ENCODE peak calls at places on chromosomes 11 and 22, in six cellular contexts. K is WTC11, R is ovary, N is ascending aorta, V is fibroblast of pulmonary artery, U is psoas muscle. T is an unnamed sample.

GRCh38 chr22:48352086-48352911 is 1475.4 kb downstream of the BRD1 start:
- DNase-seq in R (no peak), N (no peak), K (no peak), U (peak), V (no peak), T (no peak)

GRCh38 chr11:269146-269890 is 8.9 kb upstream of the NLRP6 start:
- DNase-seq in N (no peak), K (no peak), U (peak), V (no peak), R (no peak), T (peak)

GRCh38 chr22:43832393-43833265 is 20.5 kb upstream of the EFCAB6 start:
- DNase-seq in V (no peak), U (peak), K (no peak), N (no peak), R (no peak), T (no peak)

GRCh38 chr11:61477734-61478148 is 30.8 kb upstream of the LRRC10B start:
- DNase-seq in N (no peak), R (peak), U (peak), V (peak), K (peak), T (peak)

GRCh38 chr22:30843245-30843644 is 125.3 kb downstream of the MORC2 start:
- DNase-seq in U (no peak), R (no peak), V (no peak), K (no peak), N (peak), T (peak)

GRCh38 chr22:33354928-33355327 is 296.7 kb upstream of the SYN3 start:
- DNase-seq in U (no peak), K (no peak), N (no peak), R (no peak), V (peak), T (no peak)

GRCh38 chr11:59174664-59175033 is 2.7 kb downstream of the DTX4 start:
- DNase-seq in N (no peak), K (no peak), U (no peak), V (peak), R (no peak), T (peak)

GRCh38 chr11:2107521-2107920 is 31.7 kb downstream of the IGF2 start:
- DNase-seq in V (no peak), N (no peak), K (no peak), R (no peak), U (peak), T (no peak)

GRCh38 chr22:38294193-38294592 is 21.4 kb upstream of the TMEM184B start:
- DNase-seq in K (no peak), N (no peak), R (no peak), V (no peak), U (no peak), T (no peak)

GRCh38 chr22:47457509-47458300 is 695.3 kb downstream of the TBC1D22A start:
- DNase-seq in N (no peak), U (no peak), V (no peak), K (no peak), R (no peak), T (no peak)

GRCh38 chr22:47850644-47851151 is 1088.2 kb downstream of the TBC1D22A start:
- DNase-seq in U (no peak), K (no peak), V (no peak), N (no peak), R (peak), T (no peak)

GRCh38 chr11:24697722-24698121 is 200.9 kb downstream of the LUZP2 start:
- DNase-seq in R (no peak), U (no peak), V (peak), K (no peak), N (no peak), T (no peak)

GRCh38 chr11:2767071-2767470 is 67.3 kb upstream of the KCNQ1OT1 start:
- DNase-seq in K (no peak), N (no peak), R (no peak), V (no peak), U (no peak), T (no peak)

GRCh38 chr11:111602865-111603632 is 800 bp downstream of the SIK2 start:
- DNase-seq in V (peak), K (peak), U (no peak), N (peak), R (no peak), T (peak)

GRCh38 chr11:35943761-35944502 is at the start of gene LDLRAD3:
- DNase-seq in K (peak), N (peak), V (peak), R (peak), U (peak), T (peak)

GRCh38 chr11:119421941-119422504 is 949 bp downstream of the THY1 start:
- DNase-seq in U (no peak), V (no peak), N (no peak), K (peak), R (no peak), T (no peak)

GRCh38 chr11:4680341-4680740 is 17.3 kb downstream of the OR51E2 start:
- DNase-seq in K (no peak), R (no peak), N (no peak), U (no peak), V (no peak), T (no peak)

GRCh38 chr11:68010058-68011041 is at the start of gene ALDH3B1:
- DNase-seq in U (peak), R (peak), N (peak), K (peak), V (peak), T (peak)

GRCh38 chr11:20669833-20670684 is 673 bp downstream of the NELL1 start:
- DNase-seq in K (peak), R (no peak), V (no peak), U (no peak), N (no peak), T (no peak)

GRCh38 chr11:82995754-82996398 is 75.8 kb downstream of the RAB30 start:
- DNase-seq in V (peak), U (peak), K (no peak), N (no peak), R (no peak), T (no peak)

GRCh38 chr11:122463530-122463929 is 192.0 kb upstream of the UBASH3B start:
- DNase-seq in R (no peak), K (no peak), U (no peak), V (no peak), N (no peak), T (no peak)

GRCh38 chr11:126968915-126969314 is 31.7 kb downstream of the KIRREL3 start:
- DNase-seq in V (no peak), K (peak), N (no peak), R (no peak), U (no peak), T (no peak)

GRCh38 chr11:133508448-133508847 is 23.9 kb downstream of the OPCML start:
- DNase-seq in R (no peak), N (no peak), V (no peak), K (no peak), U (no peak), T (no peak)

GRCh38 chr11:75151346-75152047 is 590 bp downstream of the SLCO2B1 start:
- DNase-seq in K (no peak), V (no peak), R (no peak), N (no peak), U (no peak), T (peak)

GRCh38 chr11:71298761-71299181 is 46.4 kb upstream of the SHANK2 start:
- DNase-seq in R (no peak), N (peak), V (no peak), U (no peak), K (no peak), T (no peak)

GRCh38 chr11:66847461-66848232 is 4.4 kb downstream of the RCE1 start:
- DNase-seq in K (no peak), V (no peak), N (peak), U (peak), R (peak), T (no peak)

GRCh38 chr11:102840018-102840417 is 3.4 kb downstream of the MMP3 start:
- DNase-seq in N (no peak), U (no peak), V (no peak), K (no peak), R (no peak), T (no peak)

GRCh38 chr11:72771507-72771906 is 19.3 kb upstream of the ARAP1 start:
- DNase-seq in V (peak), U (no peak), N (no peak), R (no peak), K (no peak), T (no peak)

GRCh38 chr22:35728639-35729308 is 11.1 kb downstream of the APOL5 start:
- DNase-seq in K (no peak), V (no peak), R (no peak), U (no peak), N (no peak), T (peak)

GRCh38 chr22:48755332-48755949 is 1072.2 kb downstream of the BRD1 start:
- DNase-seq in R (no peak), U (no peak), N (peak), V (no peak), K (no peak), T (no peak)

GRCh38 chr11:71202598-71202944 is 49.8 kb downstream of the SHANK2 start:
- DNase-seq in U (peak), R (no peak), N (no peak), V (no peak), K (no peak), T (no peak)

GRCh38 chr11:18650859-18651557 is 16.9 kb upstream of the SPTY2D1 start:
- DNase-seq in N (peak), U (no peak), R (no peak), V (peak), K (peak), T (peak)

GRCh38 chr22:23193420-23193819 is 13.1 kb downstream of the BCR start:
- DNase-seq in N (no peak), V (no peak), R (no peak), U (no peak), K (no peak), T (peak)
- TF ChIP-seq CTCF in N (no peak), V (no peak), R (no peak), U (no peak), K (no peak), T (no peak)

GRCh38 chr11:88543902-88544655 is 206.5 kb upstream of the CTSC start:
- DNase-seq in N (peak), U (peak), R (peak), V (peak), K (peak), T (peak)

GRCh38 chr11:88544656-88545280 is 207.2 kb upstream of the CTSC start:
- DNase-seq in N (no peak), V (no peak), U (no peak), K (no peak), R (no peak), T (no peak)
- TF ChIP-seq CTCF in N (no peak), V (no peak), U (no peak), K (peak), R (no peak), T (no peak)

DNA sequence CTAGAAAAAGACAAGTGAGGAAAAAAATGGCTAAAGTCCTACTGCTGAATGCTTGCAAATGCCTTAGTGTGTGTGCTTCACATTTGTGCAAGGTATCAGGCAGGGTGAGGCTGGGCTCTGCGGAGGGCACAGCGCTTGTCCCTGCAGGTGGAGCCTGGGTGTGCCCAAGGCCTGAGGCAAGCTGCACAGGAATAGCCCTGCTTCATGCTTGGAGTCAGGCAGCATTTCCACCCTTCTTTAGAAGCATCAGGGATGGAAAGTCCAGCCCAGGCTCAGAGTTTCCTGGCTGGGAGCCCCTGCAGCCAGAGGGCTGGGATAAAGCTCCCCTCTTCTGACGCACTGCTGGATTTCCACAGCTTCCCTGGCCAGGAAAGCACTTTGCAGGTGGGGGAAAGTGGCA is 63.5 kb downstream of the GALNT18 start:
- DNase-seq in V (no peak), R (no peak), U (no peak), N (no peak), K (no peak), T (peak)
- TF ChIP-seq CTCF in V (no peak), R (no peak), U (no peak), N (no peak), K (no peak), T (no peak)

GRCh38 chr11:120538707-120539106 is 27.2 kb downstream of the GRIK4 start:
- DNase-seq in U (no peak), V (no peak), K (no peak), R (no peak), N (no peak), T (no peak)

GRCh38 chr11:120539681-120540369 is 28.3 kb downstream of the GRIK4 start:
- DNase-seq in N (no peak), V (no peak), K (no peak), R (no peak), U (no peak), T (peak)

GRCh38 chr11:120536091-120536796 is 24.7 kb downstream of the GRIK4 start:
- DNase-seq in K (no peak), N (no peak), R (no peak), U (no peak), V (no peak), T (no peak)

GRCh38 chr11:120537996-120538395 is 26.4 kb downstream of the GRIK4 start:
- DNase-seq in U (no peak), R (no peak), K (no peak), N (no peak), V (no peak), T (no peak)

GRCh38 chr11:120536797-120537169 is 25.2 kb downstream of the GRIK4 start:
- DNase-seq in N (no peak), V (no peak), R (no peak), U (no peak), K (no peak), T (no peak)
- TF ChIP-seq CTCF in N (no peak), V (no peak), R (no peak), U (no peak), K (no peak), T (no peak)

GRCh38 chr11:96388891-96389603 is 665 bp downstream of the CCDC82 start:
- DNase-seq in R (no peak), N (no peak), K (peak), V (no peak), U (no peak), T (no peak)

GRCh38 chr11:96393753-96394348 is 4.0 kb downstream of the JRKL start:
- DNase-seq in V (peak), K (no peak), U (no peak), N (no peak), R (no peak), T (peak)

GRCh38 chr11:96389604-96390402 is at the start of the genes CCDC82 and JRKL:
- DNase-seq in N (peak), R (peak), K (peak), V (peak), U (peak), T (peak)

GRCh38 chr11:96390403-96390830 is 604 bp downstream of the JRKL start:
- DNase-seq in N (no peak), K (no peak), R (no peak), U (no peak), V (peak), T (no peak)

GRCh38 chr11:96391698-96392307 is 2.0 kb downstream of the JRKL start:
- DNase-seq in K (no peak), V (peak), U (no peak), N (no peak), R (no peak), T (no peak)
- TF ChIP-seq CTCF in K (no peak), V (peak), U (no peak), N (no peak), R (no peak), T (no peak)

GRCh38 chr11:117058761-117059233 is 39.4 kb downstream of the SIK3 start:
- DNase-seq in N (no peak), R (no peak), K (no peak), U (no peak), V (peak), T (peak)
- TF ChIP-seq CTCF in N (no peak), R (no peak), K (no peak), U (no peak), V (no peak), T (no peak)

DNA sequence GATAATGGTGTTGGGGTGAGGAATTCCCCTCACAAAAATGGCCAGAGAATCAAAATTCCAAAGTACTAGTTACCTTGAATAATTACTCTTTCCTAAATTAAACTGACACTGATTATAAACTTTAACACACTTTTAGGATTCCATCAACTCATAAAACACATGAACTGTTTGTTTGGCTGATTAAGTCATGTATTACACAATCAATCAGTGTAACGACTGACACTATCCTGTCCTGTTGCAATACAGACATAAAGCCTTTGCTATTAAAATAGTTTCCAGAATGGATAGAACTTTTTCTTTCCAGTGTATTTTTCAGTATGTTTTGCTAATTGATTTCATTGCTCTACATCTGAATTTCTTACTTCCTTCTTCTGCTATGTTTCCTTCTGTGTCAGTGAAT is 1709.4 kb upstream of the RAG2 start:
- DNase-seq in V (no peak), U (no peak), R (no peak), N (no peak), K (no peak), T (no peak)
- TF ChIP-seq CTCF in V (no peak), U (no peak), R (no peak), N (no peak), K (no peak), T (no peak)

DNA sequence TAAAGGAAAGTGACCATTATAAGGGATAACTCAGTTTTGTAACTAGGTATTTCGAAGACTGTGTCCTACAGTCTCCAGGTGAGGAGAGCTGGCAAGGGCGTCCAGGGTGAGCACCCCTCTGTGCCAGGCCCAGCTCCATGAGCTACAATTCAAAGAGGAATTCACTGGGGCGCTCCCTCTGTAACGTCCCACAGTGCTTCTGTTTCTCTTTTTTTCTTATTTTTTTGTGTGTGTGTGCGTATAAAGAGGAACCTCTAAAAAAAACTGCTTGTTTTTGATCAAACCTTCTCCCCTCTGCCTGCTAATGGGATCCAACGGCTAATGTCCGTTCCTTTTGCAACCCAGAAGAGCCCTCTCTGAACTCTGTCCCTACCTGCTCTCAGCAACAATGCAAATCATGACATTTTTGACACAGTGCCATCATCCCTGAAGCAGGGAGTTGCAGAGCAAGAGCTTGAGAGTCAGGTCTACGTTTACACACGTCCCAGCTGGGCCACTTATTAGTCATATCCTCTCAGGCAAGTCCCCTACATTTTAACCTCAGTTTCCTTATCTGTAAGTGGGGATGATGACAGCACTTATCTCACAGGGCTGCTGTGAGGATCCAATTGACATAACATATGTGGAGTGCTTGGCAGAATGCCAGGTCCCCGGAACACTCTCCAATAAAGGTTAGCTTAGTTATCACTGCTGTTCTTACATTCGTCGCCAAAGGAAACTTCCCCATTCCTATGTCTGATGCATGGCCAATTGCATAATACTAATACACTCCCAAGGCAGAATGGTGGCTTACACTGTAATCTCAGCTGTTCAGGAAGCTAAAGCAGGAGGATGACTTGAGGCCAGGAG is 16.9 kb downstream of the ASCC2 start:
- DNase-seq in R (peak), N (peak), V (peak), K (no peak), U (peak), T (peak)
- TF ChIP-seq CTCF in R (no peak), N (no peak), V (no peak), K (no peak), U (no peak), T (no peak)

GRCh38 chr11:76236092-76237026 is 30.1 kb upstream of the WNT11 start:
- DNase-seq in K (peak), U (no peak), R (no peak), V (peak), N (peak), T (peak)

GRCh38 chr11:76238551-76238950 is 32.2 kb upstream of the WNT11 start:
- DNase-seq in V (no peak), U (no peak), R (no peak), N (no peak), K (no peak), T (no peak)

GRCh38 chr11:76239483-76240142 is 33.3 kb upstream of the WNT11 start:
- DNase-seq in V (no peak), N (no peak), R (no peak), U (no peak), K (no peak), T (no peak)

GRCh38 chr11:76237041-76237649 is 30.8 kb upstream of the WNT11 start:
- DNase-seq in V (no peak), N (no peak), R (no peak), U (no peak), K (no peak), T (no peak)

DNA sequence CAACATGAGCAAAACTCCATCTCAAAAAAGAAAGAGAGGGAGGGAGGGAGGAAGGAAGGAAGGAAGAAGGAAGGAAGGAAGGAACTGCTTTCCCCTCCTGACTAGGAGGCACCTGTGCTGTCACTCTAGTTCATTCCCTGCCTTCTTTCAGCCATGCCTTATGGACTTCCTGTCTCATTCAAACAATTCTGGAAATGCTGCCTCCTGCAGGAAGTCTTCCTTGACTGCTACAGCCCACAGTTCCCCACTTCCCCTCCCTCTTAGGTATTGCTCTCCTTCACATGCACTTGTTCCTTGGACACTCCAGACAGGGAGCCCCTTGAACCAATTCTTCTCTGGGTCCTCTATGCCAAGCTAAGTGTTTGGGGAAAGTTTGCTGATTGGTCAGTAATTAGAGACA is 31.6 kb upstream of the WNT11 start:
- DNase-seq in R (no peak), U (no peak), V (no peak), K (no peak), N (no peak), T (peak)
- TF ChIP-seq CTCF in R (no peak), U (no peak), V (no peak), K (no peak), N (no peak), T (peak)

GRCh38 chr11:46294365-46295309 is 17.2 kb downstream of the CREB3L1 start:
- DNase-seq in K (peak), U (peak), R (peak), N (no peak), V (peak), T (peak)

GRCh38 chr11:46295312-46295995 is 18.0 kb downstream of the CREB3L1 start:
- DNase-seq in V (peak), K (peak), R (peak), U (peak), N (peak), T (peak)

GRCh38 chr11:46295996-46296519 is 18.6 kb downstream of the CREB3L1 start:
- DNase-seq in K (no peak), R (peak), U (no peak), V (no peak), N (no peak), T (no peak)

GRCh38 chr11:46298699-46299424 is 21.4 kb downstream of the CREB3L1 start:
- DNase-seq in U (no peak), R (no peak), N (no peak), V (peak), K (no peak), T (peak)

GRCh38 chr11:46296520-46297448 is 19.3 kb downstream of the CREB3L1 start:
- DNase-seq in R (peak), N (no peak), V (peak), K (peak), U (peak), T (no peak)
- TF ChIP-seq CTCF in R (peak), N (no peak), V (peak), K (peak), U (peak), T (no peak)